ENCODE peak calls at places on chromosomes 4 and X, in seven cellular contexts. E, A, H, D, J, M and Z are unnamed samples.

GRCh38 chr4:155428128-155428527 is 51.4 kb upstream of the MAP9 start:
- DNase-seq in E (no peak), A (no peak), H (no peak), D (no peak), J (no peak), M (no peak), Z (no peak)

GRCh38 chrX:129777218-129777768 is 2.5 kb upstream of the SASH3 start:
- DNase-seq in E (no peak), A (no peak), H (peak), D (peak), J (no peak), M (no peak), Z (no peak)

GRCh38 chr4:772118-772517 is 53.8 kb downstream of the CPLX1 start:
- DNase-seq in E (no peak), A (no peak), H (no peak), D (no peak), J (no peak), M (no peak), Z (no peak)

GRCh38 chr4:173041482-173041881 is 127.1 kb upstream of the GALNT7 start:
- DNase-seq in E (no peak), A (no peak), H (no peak), D (no peak), J (no peak), M (no peak), Z (no peak)

GRCh38 chrX:153882086-153882498 is 3.9 kb downstream of the L1CAM start:
- DNase-seq in E (no peak), A (no peak), H (no peak), D (no peak), J (no peak), M (peak), Z (peak)

GRCh38 chr4:99221980-99222379 is 2.9 kb upstream of the ADH6 start:
- DNase-seq in E (no peak), A (peak), H (no peak), D (no peak), J (no peak), M (peak), Z (peak)

GRCh38 chrX:132909643-132910042 is 48.8 kb downstream of the HS6ST2 start:
- DNase-seq in E (peak), A (peak), H (no peak), D (no peak), J (no peak), M (peak), Z (peak)

GRCh38 chrX:9539611-9540387 is 74.9 kb downstream of the TBL1X start:
- DNase-seq in E (no peak), A (no peak), H (no peak), D (no peak), J (no peak), M (no peak), Z (no peak)

GRCh38 chr4:87068591-87069021 is 133.8 kb downstream of the AFF1 start:
- DNase-seq in E (no peak), A (peak), H (no peak), D (no peak), J (no peak), M (no peak), Z (no peak)

GRCh38 chr4:2135083-2135482 is 76.0 kb downstream of the NAT8L start:
- DNase-seq in E (no peak), A (peak), H (no peak), D (no peak), J (no peak), M (peak), Z (peak)

GRCh38 chr4:185265942-185266341 is 56.5 kb downstream of the SNX25 start:
- DNase-seq in E (no peak), A (no peak), H (no peak), D (no peak), J (no peak), M (peak), Z (peak)

GRCh38 chr4:100009490-100009889 is 59.4 kb upstream of the H2AZ1 start:
- DNase-seq in E (no peak), A (no peak), H (no peak), D (no peak), J (no peak), M (no peak), Z (peak)

GRCh38 chr4:157886650-157887049 is 286.2 kb downstream of the GASK1B start:
- DNase-seq in E (no peak), A (peak), H (no peak), D (no peak), J (no peak), M (no peak), Z (peak)

GRCh38 chr4:136651932-136652331 is 880.4 kb downstream of the PCDH18 start:
- DNase-seq in E (no peak), A (no peak), H (no peak), D (no peak), J (no peak), M (peak), Z (no peak)

GRCh38 chrX:15404712-15405111 is 20.5 kb upstream of the VEGFD start:
- DNase-seq in E (no peak), A (peak), H (no peak), D (no peak), J (no peak), M (peak), Z (peak)

GRCh38 chrX:18620349-18620748 is 51.6 kb downstream of the RS1 start:
- DNase-seq in E (no peak), A (no peak), H (no peak), D (no peak), J (peak), M (no peak), Z (no peak)

DNA sequence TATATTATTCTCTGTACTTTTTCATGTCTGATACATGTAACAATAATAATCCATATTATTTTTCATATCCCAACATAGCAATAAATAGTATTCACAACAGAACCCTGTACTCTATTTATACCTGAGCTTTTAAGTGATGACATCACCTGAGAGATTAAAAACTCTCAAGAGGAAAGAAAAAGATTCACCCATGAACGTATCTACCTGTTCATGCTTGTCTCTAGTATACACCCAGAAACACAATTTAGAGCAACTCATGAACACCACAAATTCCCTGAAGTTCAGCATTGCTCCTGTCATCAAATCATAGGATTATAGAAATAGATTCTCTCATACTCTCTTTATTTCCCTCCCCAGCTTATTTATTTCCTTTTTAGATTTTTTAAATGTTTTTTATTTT is 185.9 kb downstream of the GABRB1 start:
- DNase-seq in E (no peak), A (no peak), H (no peak), D (no peak), J (no peak), M (no peak), Z (no peak)
- TF ChIP-seq CTCF in E (no peak), A (no peak), H (no peak), D (no peak), J (no peak), M (no peak), Z (no peak)

DNA sequence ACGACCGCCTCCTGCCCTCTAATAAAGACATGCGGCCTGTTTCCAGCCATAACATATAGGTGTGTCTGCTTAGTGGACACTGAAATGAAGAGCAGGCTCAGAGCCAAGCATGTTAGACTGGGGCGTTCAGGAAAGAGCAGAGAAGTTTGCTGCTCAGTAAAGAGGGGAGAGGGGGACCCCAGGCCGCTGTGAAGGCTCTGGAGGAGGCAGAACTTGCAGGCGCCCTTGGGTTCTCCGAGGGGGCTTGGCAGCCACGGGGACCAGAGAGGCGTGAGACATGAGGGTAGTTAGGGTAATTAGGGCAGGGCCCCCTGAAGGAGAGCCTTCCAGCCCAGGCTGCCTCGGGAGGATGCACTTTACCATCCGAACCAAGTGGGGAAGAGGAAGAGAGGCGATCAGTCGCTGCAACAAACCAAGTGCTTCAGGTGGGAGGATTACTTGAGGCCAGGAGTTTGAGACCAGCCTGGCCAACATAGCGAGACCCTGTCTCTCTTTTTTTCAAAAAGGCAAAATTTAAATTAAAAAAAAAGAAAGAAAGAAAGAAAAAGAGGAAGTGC is 46.6 kb upstream of the CDKN2AIP start:
- DNase-seq in E (no peak), A (no peak), H (no peak), D (no peak), J (no peak), M (no peak), Z (no peak)
- H3K4me3 ChIP-seq in E (no peak), A (no peak), H (peak), D (peak), J (no peak), M (no peak), Z (peak)

DNA sequence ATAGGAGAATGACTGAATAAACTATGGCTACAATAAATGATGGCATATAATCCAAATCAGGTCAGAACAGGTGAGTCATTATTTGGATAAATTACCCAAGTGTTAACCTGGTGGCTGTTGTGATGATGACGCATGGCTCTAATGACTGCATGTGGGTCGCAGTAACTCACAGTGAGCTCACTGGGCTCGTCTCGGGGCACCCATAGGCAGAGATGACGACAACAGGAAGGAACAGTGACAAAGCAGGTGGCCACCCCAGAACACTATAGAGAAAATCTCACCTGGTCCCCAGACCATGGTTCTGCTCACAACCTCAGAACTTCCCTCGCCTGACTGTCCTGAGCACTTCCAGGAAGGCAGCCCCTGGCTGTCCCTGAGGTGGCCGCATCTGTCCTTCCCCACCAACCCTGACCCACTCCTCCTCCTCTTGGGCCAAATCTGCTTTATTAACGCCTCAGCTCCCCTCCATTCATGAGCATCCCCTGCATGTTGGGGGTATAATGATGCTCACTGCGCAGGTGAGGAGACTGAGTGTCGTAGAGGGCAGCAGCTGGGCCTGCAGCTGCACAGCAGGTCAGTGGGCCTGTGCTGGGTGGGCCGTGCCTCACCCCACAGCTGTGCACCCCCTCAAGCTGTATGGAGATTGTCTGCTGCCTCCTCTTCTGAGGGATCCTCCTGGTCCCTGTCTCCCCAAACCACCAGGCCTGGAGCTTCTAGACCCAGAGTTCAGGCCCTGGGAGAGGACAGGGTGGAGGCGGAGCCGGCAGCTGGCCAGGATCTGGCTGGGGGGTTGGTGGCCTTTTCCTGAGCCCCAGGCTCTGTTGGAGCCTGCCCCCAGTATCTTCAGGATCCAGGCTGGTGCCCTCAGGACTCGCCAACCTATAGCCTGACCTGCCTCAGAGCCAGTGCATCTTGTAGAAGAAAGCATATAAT is 30.9 kb upstream of the FAM156A start:
- DNase-seq in E (no peak), A (no peak), H (no peak), D (no peak), J (no peak), M (no peak), Z (no peak)
- TF ChIP-seq CTCF in E (no peak), A (no peak), H (no peak), D (no peak), J (no peak), M (no peak), Z (no peak)

DNA sequence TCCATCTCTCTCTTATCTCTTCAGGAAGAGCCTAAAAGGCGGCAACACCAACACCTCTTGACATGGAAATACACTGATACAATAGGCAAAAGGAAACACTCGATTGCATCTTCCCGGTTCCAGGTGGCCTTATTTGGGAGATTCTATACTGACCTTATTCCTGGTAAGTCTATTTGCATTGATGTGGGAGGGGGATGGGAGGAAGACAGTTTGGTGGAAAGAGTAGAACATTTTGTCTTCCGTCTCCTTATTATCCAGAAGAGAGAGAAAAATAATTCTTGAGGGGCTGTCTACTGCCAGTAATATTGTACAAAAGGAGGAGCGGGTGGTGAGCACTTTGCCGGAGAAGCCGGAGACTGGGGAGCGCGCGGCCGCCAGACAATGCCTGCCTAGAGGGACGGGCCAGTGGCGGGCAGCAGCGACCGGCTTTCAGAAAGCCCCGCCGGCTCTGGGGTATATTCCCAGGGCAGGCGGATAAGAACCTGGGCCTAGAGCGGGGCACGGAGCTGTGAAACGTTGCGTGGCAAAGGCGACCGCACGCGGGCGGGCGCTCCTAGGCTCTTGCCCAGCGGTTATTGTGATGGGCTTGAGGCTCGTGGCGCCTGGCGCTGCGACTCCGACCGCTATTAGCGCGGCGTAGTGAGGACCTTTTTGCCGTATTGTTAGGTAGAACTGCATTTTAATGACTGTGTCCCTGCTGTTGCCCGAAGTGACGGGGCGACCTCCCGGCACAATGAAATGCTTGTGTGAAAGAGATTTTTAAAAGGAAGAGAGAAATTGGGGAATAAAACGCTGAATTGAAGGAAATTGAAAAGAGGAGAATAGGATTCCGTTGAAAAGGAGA is 520 bp downstream of the PRDM8 start:
- DNase-seq in E (no peak), A (peak), H (peak), D (no peak), J (peak), M (no peak), Z (no peak)
- H3K4me3 ChIP-seq in E (no peak), A (peak), H (peak), D (no peak), J (peak), M (peak), Z (peak)

GRCh38 chr4:89640620-89641366 is 196.2 kb downstream of the SNCA start:
- DNase-seq in E (peak), A (peak), H (peak), D (no peak), J (peak), M (peak), Z (peak)
- TF ChIP-seq CTCF in E (peak), A (peak), H (peak), D (no peak), J (peak), M (peak), Z (peak)

DNA sequence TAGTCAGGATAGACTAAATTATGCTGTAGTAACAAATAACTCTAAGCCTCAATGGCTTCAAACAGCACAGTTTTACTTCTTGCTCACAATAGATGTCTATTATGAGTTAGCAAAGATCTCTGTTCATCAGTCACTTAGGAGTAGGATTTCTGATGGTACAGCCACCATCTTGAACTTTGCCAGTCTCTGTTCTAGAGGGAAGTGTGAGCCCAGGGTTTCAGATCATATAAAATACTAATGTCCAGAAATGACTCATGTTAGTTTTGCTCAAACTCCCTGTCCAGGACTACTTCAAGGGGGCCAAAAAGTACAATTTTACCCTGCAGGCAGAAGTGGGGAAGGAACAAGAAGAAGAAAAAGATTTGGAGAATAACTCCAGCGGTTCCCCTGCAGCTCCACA is 77.1 kb upstream of the LSM6 start:
- DNase-seq in E (no peak), A (no peak), H (no peak), D (no peak), J (no peak), M (no peak), Z (no peak)
- H3K4me3 ChIP-seq in E (no peak), A (no peak), H (no peak), D (no peak), J (no peak), M (no peak), Z (no peak)

DNA sequence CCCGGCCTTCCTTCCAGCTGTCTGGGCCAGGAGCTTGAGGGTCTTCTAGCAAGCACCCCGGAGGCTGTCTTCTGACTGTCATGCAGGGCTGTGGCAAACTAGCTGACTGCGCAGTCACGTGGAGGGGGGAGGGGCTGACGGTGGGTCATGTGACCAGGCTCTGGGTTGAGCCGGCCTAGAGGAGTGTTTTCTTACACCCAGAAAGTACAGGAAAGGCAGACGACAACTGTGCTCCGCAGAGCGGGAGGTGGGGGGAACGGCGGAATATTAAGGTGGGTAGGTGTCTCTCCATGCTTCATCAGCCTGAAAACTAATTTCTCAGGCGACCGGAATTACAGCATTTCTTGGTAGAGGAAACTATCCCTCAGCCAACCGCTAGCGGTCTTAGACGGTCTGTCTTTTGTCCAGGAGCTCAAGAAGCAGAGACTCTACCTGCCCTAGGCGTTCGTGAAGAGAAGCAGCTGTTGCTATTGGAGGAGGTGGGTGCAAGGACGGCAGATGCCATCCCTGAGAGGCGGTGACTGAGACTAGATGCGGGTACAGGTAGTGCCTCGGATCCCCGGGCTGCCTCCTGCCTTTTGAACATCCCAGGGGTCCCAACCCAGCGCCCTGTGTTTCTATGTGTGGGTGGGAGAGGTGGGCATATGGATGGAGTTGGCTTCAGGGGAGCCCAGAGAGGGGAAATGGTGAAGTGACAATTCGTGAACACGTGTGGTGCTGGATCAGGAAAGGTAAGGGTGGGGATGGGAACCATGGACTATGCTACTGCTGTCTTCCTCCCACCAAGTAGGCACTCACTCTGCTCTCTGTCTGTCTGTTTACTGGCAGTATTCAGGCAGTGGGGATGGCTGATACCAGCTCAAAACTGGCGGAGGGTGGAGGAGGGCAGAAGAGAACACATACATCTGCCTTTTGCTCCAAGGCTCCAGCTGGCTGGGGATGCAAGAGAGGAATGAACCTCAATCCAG is 8.8 kb downstream of the GPRASP1 start:
- DNase-seq in E (peak), A (peak), H (peak), D (peak), J (peak), M (peak), Z (peak)
- TF ChIP-seq CTCF in E (no peak), A (peak), H (peak), D (no peak), J (no peak), M (no peak), Z (peak)

DNA sequence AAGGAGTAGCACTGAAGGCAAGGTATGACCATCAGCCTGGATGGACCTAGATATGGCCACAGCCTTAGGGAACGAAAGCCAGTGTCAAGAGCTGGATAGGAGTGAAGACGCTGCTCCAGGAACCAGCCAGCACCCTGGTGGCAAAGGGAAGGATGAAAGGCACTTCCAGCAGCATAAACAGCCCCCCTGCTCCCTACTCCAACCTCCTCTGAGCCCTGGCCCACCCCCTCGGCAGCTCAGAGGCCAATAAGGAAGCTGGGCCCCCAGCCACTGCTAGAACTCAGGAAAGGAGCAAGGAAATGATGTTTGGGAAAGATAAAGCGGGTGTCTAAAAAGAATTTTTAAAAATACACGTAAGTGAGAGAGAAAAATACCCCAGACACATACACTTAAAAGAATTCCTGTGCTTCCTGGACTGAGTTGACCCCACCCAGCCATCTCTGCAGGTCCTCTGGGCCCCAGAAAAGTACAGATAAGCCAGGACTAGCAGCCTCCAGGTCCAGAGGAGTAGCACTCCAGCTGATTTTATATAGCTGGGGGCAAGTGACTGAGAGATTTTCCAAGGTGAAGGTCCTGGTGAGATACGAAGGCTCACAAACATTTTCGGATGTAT is 170.4 kb downstream of the SHROOM4 start:
- DNase-seq in E (no peak), A (peak), H (no peak), D (no peak), J (no peak), M (no peak), Z (no peak)
- H3K4me3 ChIP-seq in E (no peak), A (no peak), H (peak), D (no peak), J (no peak), M (no peak), Z (no peak)